ENCODE peak calls at places on chromosome 17, in six cellular contexts. V, W, Z, A, P and F are unnamed samples.

GRCh38 chr17:3012926-3013581 is 50.4 kb downstream of the OR1D5 start:
- DNase-seq in V (peak; percentile 74), W (peak; percentile 74), Z (peak; percentile 83), A (peak; percentile 68), P (peak; percentile 35), F (peak; percentile 14)

GRCh38 chr17:28478940-28479615 is 5.6 kb downstream of the SLC13A2 start:
- DNase-seq in V (no peak), W (no peak), Z (no peak), A (peak; percentile 85), P (no peak), F (no peak)

GRCh38 chr17:44637066-44637465 is 19.2 kb upstream of the MEIOC start:
- DNase-seq in V (no peak), W (no peak), Z (no peak), A (no peak), P (no peak), F (no peak)

GRCh38 chr17:72594248-72594647 is 473.4 kb downstream of the SOX9 start:
- DNase-seq in V (no peak), W (no peak), Z (peak; percentile 39), A (no peak), P (no peak), F (no peak)

GRCh38 chr17:66492500-66493123 is 190.2 kb downstream of the PRKCA start:
- DNase-seq in V (no peak), W (no peak), Z (no peak), A (no peak), P (peak; percentile 64), F (no peak)

GRCh38 chr17:58316260-58316960 is 12.2 kb downstream of the TSPOAP1 start:
- DNase-seq in V (no peak), W (no peak), Z (no peak), A (peak; percentile 7), P (no peak), F (no peak)

GRCh38 chr17:77436058-77436442 is 295.3 kb downstream of the SEC14L1 start:
- DNase-seq in V (no peak), W (no peak), Z (peak; percentile 91), A (peak; percentile 68), P (peak; percentile 55), F (no peak)

GRCh38 chr17:14838567-14838966 is 426.6 kb downstream of the PMP22 start:
- DNase-seq in V (no peak), W (no peak), Z (no peak), A (no peak), P (no peak), F (no peak)

GRCh38 chr17:1422907-1423306 is 22.9 kb upstream of the YWHAE start:
- DNase-seq in V (no peak), W (no peak), Z (peak; percentile 30), A (no peak), P (peak; percentile 97), F (peak; percentile 97)

GRCh38 chr17:72030067-72030899 is 90.5 kb upstream of the SOX9 start:
- DNase-seq in V (peak; percentile 70), W (peak; percentile 48), Z (peak; percentile 97), A (peak; percentile 9), P (peak; percentile 70), F (peak; percentile 52)

GRCh38 chr17:77600346-77600745 is 358.2 kb upstream of the TNRC6C start:
- DNase-seq in V (no peak), W (no peak), Z (no peak), A (no peak), P (no peak), F (no peak)

GRCh38 chr17:59180626-59181025 is 25.1 kb downstream of the PRR11 start:
- DNase-seq in V (no peak), W (no peak), Z (no peak), A (no peak), P (no peak), F (no peak)

GRCh38 chr17:64741924-64742670 is 80.0 kb upstream of the SMURF2 start:
- DNase-seq in V (peak; percentile 38), W (no peak), Z (peak; percentile 53), A (no peak), P (peak; percentile 72), F (no peak)

GRCh38 chr17:14196337-14196997 is 40.2 kb downstream of the CDRT15 start:
- DNase-seq in V (no peak), W (no peak), Z (no peak), A (no peak), P (no peak), F (no peak)

GRCh38 chr17:80029235-80029974 is 6.3 kb downstream of the TBC1D16 start:
- DNase-seq in V (peak; percentile 78), W (peak; percentile 94), Z (peak; percentile 60), A (no peak), P (peak; percentile 72), F (peak; percentile 47)

GRCh38 chr17:9928601-9929341 is 23.7 kb upstream of the RCVRN start:
- DNase-seq in V (no peak), W (no peak), Z (peak; percentile 83), A (peak; percentile 78), P (peak; percentile 72), F (peak; percentile 24)

GRCh38 chr17:67559381-67559966 is 158.3 kb upstream of the NOL11 start:
- DNase-seq in V (no peak), W (no peak), Z (peak; percentile 54), A (peak; percentile 71), P (no peak), F (no peak)

GRCh38 chr17:29138991-29139682 is 41.1 kb downstream of the MYO18A start:
- DNase-seq in V (peak; percentile 70), W (no peak), Z (no peak), A (no peak), P (no peak), F (no peak)

GRCh38 chr17:78736526-78737079 is 45.5 kb downstream of the CYTH1 start:
- DNase-seq in V (peak; percentile 51), W (peak; percentile 90), Z (peak; percentile 72), A (peak; percentile 73), P (no peak), F (no peak)

GRCh38 chr17:5669191-5669590 is 84.9 kb upstream of the NLRP1 start:
- DNase-seq in V (no peak), W (no peak), Z (no peak), A (no peak), P (no peak), F (no peak)

GRCh38 chr17:37062036-37062435 is 113.3 kb downstream of the AATF start:
- DNase-seq in V (no peak), W (no peak), Z (no peak), A (peak; percentile 58), P (no peak), F (no peak)

GRCh38 chr17:27573971-27574525 is 56.9 kb upstream of the LGALS9 start:
- DNase-seq in V (no peak), W (no peak), Z (peak; percentile 95), A (no peak), P (peak; percentile 75), F (peak; percentile 38)

GRCh38 chr17:4940625-4941021 is 555 bp downstream of the RNF167 start:
- DNase-seq in V (no peak), W (no peak), Z (no peak), A (no peak), P (no peak), F (no peak)

GRCh38 chr17:49687878-49688491 is 10.1 kb upstream of the SPOP start:
- DNase-seq in V (no peak), W (no peak), Z (no peak), A (no peak), P (peak; percentile 47), F (peak; percentile 46)

DNA sequence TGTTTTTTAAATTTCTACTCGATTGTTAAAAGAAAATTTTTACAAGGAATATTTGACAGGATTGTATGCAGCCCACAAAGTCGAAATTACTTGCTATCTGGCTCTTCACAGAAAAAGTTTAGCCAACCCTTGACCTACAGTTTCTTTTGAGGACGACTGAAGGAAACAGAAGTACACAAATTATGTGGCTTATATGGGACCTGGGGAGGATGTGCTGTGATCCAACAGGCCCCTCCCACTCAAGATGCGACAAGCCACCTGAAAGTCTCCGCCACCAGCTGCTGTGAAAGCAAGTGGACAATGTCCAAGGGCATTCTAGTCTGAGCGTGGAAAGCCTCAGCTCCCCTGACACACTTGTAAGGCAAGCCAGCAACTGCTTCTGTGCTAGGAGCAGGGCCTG is 42.4 kb upstream of the SLC25A19 start:
- DNase-seq in V (no peak), W (no peak), Z (no peak), A (no peak), P (no peak), F (no peak)
- H3K4me3 ChIP-seq in V (no peak overlapping the region), W (no peak overlapping the region), Z (no peak overlapping the region), A (no peak overlapping the region), P (no peak overlapping the region), F (no peak overlapping the region)

GRCh38 chr17:39130205-39130604 is 21.2 kb downstream of the PLXDC1 start:
- DNase-seq in V (no peak), W (no peak), Z (no peak), A (no peak), P (no peak), F (no peak)
- H3K27ac ChIP-seq in V (no peak overlapping the region), W (no peak overlapping the region), Z (no peak overlapping the region), A (no peak overlapping the region), P (no peak overlapping the region), F (no peak overlapping the region)

GRCh38 chr17:46758614-46759013 is 59.9 kb downstream of the WNT3 start:
- DNase-seq in V (no peak), W (no peak), Z (no peak), A (no peak), P (no peak), F (no peak)
- H3K4me3 ChIP-seq in V (no peak overlapping the region), W (no peak overlapping the region), Z (no peak overlapping the region), A (no peak overlapping the region), P (no peak overlapping the region), F (no peak overlapping the region)

DNA sequence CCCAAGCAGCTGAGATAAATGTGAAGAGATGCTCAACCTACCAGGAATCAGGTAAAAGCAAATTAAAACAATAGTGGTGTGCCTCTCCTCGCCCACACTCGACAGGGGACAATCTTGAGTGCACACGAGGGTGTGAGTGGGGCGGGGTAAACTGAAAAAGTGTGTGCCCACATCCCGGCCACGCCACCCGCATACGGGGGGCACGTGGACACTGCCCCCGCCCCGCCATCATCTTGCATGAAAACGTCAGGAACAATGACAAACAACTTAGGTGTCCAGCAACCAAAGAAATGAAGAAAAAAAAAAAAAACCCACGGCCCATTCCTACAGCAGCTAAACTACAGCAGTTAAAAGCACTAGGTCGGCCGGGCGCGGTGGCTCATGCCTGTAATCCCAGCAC is 14.1 kb downstream of the PEMT start:
- DNase-seq in V (no peak), W (no peak), Z (no peak), A (no peak), P (no peak), F (no peak)
- H3K27ac ChIP-seq in V (peak overlapping the region; percentile 81), W (no peak overlapping the region), Z (no peak overlapping the region), A (no peak overlapping the region), P (no peak overlapping the region), F (no peak overlapping the region)